ENCODE peak calls at places on chromosome 16, in eight cellular contexts. One of them, this sample, is unnamed.

GRCh38 chr16:8893426-8893825 is 11.3 kb downstream of the LITAFD start:
- DNase-seq in PC-9: no peak
- DNase-seq in cardiac muscle cell: no peak
- DNase-seq in WERI-Rb-1: no peak
- DNase-seq in GM13976: no peak
- DNase-seq in WTC11: no peak
- DNase-seq in H9: no peak
- DNase-seq in HFFc6: no peak
- DNase-seq in this sample: no peak

GRCh38 chr16:19238386-19238785 is 47.1 kb upstream of the CLEC19A start:
- DNase-seq in GM13976: no peak
- DNase-seq in cardiac muscle cell: no peak
- DNase-seq in PC-9: no peak
- DNase-seq in H9: no peak
- DNase-seq in WERI-Rb-1: no peak
- DNase-seq in WTC11: no peak
- DNase-seq in HFFc6: no peak
- DNase-seq in this sample: no peak

GRCh38 chr16:57069053-57069452 is 23.3 kb upstream of the CPNE2 start:
- DNase-seq in cardiac muscle cell: no peak
- DNase-seq in WTC11: no peak
- DNase-seq in WERI-Rb-1: no peak
- DNase-seq in PC-9: no peak
- DNase-seq in HFFc6: no peak
- DNase-seq in GM13976: no peak
- DNase-seq in H9: no peak
- DNase-seq in this sample: no peak

GRCh38 chr16:85047867-85048455 is 20.4 kb downstream of the KIAA0513 start:
- DNase-seq in HFFc6: no peak
- DNase-seq in WERI-Rb-1: no peak
- DNase-seq in GM13976: no peak
- DNase-seq in WTC11: no peak
- DNase-seq in PC-9: no peak
- DNase-seq in cardiac muscle cell: no peak
- DNase-seq in H9: no peak
- DNase-seq in this sample: no peak

GRCh38 chr16:30551781-30552180 is 6.4 kb downstream of the ZNF764 start:
- DNase-seq in WTC11: no peak
- DNase-seq in cardiac muscle cell: no peak
- DNase-seq in H9: no peak
- DNase-seq in HFFc6: no peak
- DNase-seq in PC-9: no peak
- DNase-seq in GM13976: peak
- DNase-seq in WERI-Rb-1: no peak
- DNase-seq in this sample: no peak

GRCh38 chr16:64152010-64152767 is 969.7 kb downstream of the CDH11 start:
- DNase-seq in cardiac muscle cell: no peak
- DNase-seq in WERI-Rb-1: no peak
- DNase-seq in PC-9: no peak
- DNase-seq in HFFc6: peak
- DNase-seq in WTC11: no peak
- DNase-seq in H9: no peak
- DNase-seq in GM13976: no peak
- DNase-seq in this sample: no peak

GRCh38 chr16:81737885-81738536 is 41.1 kb upstream of the PLCG2 start:
- DNase-seq in GM13976: peak
- DNase-seq in WERI-Rb-1: peak
- DNase-seq in PC-9: peak
- DNase-seq in WTC11: peak
- DNase-seq in H9: peak
- DNase-seq in HFFc6: peak
- DNase-seq in cardiac muscle cell: peak
- DNase-seq in this sample: peak

GRCh38 chr16:11205754-11206459 is 50.1 kb downstream of the SOCS1 start:
- DNase-seq in GM13976: peak
- DNase-seq in PC-9: no peak
- DNase-seq in HFFc6: no peak
- DNase-seq in WTC11: no peak
- DNase-seq in cardiac muscle cell: no peak
- DNase-seq in WERI-Rb-1: peak
- DNase-seq in H9: no peak
- DNase-seq in this sample: no peak

GRCh38 chr16:73459586-73459985 is 411.7 kb upstream of the ZFHX3 start:
- DNase-seq in cardiac muscle cell: no peak
- DNase-seq in WTC11: no peak
- DNase-seq in GM13976: no peak
- DNase-seq in PC-9: no peak
- DNase-seq in HFFc6: no peak
- DNase-seq in H9: no peak
- DNase-seq in WERI-Rb-1: no peak
- DNase-seq in this sample: no peak

GRCh38 chr16:8959921-8960787 is 3.6 kb downstream of the USP7 start:
- DNase-seq in GM13976: no peak
- DNase-seq in cardiac muscle cell: peak
- DNase-seq in WERI-Rb-1: no peak
- DNase-seq in PC-9: no peak
- DNase-seq in H9: no peak
- DNase-seq in HFFc6: no peak
- DNase-seq in WTC11: no peak
- DNase-seq in this sample: no peak

GRCh38 chr16:18839555-18839954 is 38.2 kb upstream of the ARL6IP1 start:
- DNase-seq in H9: no peak
- DNase-seq in WTC11: no peak
- DNase-seq in GM13976: no peak
- DNase-seq in PC-9: no peak
- DNase-seq in HFFc6: no peak
- DNase-seq in cardiac muscle cell: no peak
- DNase-seq in WERI-Rb-1: no peak
- DNase-seq in this sample: peak

GRCh38 chr16:63289834-63290460 is 1253.7 kb upstream of the CDH8 start:
- DNase-seq in HFFc6: no peak
- DNase-seq in WTC11: peak
- DNase-seq in H9: peak
- DNase-seq in cardiac muscle cell: peak
- DNase-seq in PC-9: no peak
- DNase-seq in WERI-Rb-1: peak
- DNase-seq in GM13976: peak
- DNase-seq in this sample: peak

GRCh38 chr16:56988161-56988947 is 1.0 kb upstream of the NLRC5 start:
- DNase-seq in H9: no peak
- DNase-seq in cardiac muscle cell: no peak
- DNase-seq in WTC11: no peak
- DNase-seq in HFFc6: peak
- DNase-seq in PC-9: no peak
- DNase-seq in GM13976: no peak
- DNase-seq in WERI-Rb-1: no peak
- DNase-seq in this sample: no peak

GRCh38 chr16:14309906-14310305 is 238.8 kb downstream of the MRTFB start:
- DNase-seq in cardiac muscle cell: no peak
- DNase-seq in H9: no peak
- DNase-seq in WERI-Rb-1: no peak
- DNase-seq in WTC11: no peak
- DNase-seq in GM13976: no peak
- DNase-seq in HFFc6: peak
- DNase-seq in PC-9: peak
- DNase-seq in this sample: peak

GRCh38 chr16:22683730-22684280 is 130.2 kb upstream of the HS3ST2 start:
- DNase-seq in HFFc6: no peak
- DNase-seq in H9: no peak
- DNase-seq in GM13976: no peak
- DNase-seq in PC-9: no peak
- DNase-seq in cardiac muscle cell: no peak
- DNase-seq in WERI-Rb-1: peak
- DNase-seq in WTC11: no peak
- DNase-seq in this sample: no peak

GRCh38 chr16:4347765-4348509 is 3.2 kb downstream of the PAM16 start:
- DNase-seq in WERI-Rb-1: no peak
- DNase-seq in H9: no peak
- DNase-seq in GM13976: no peak
- DNase-seq in cardiac muscle cell: peak
- DNase-seq in PC-9: no peak
- DNase-seq in WTC11: no peak
- DNase-seq in HFFc6: no peak
- DNase-seq in this sample: no peak

GRCh38 chr16:4346205-4346781 is 4.8 kb downstream of the PAM16 start:
- DNase-seq in H9: no peak
- DNase-seq in HFFc6: no peak
- DNase-seq in cardiac muscle cell: no peak
- DNase-seq in GM13976: no peak
- DNase-seq in WERI-Rb-1: no peak
- DNase-seq in PC-9: no peak
- DNase-seq in WTC11: no peak
- DNase-seq in this sample: no peak

GRCh38 chr16:4344659-4345438 is 6.3 kb downstream of the PAM16 start:
- DNase-seq in WERI-Rb-1: no peak
- DNase-seq in PC-9: no peak
- DNase-seq in HFFc6: no peak
- DNase-seq in GM13976: no peak
- DNase-seq in WTC11: no peak
- DNase-seq in cardiac muscle cell: no peak
- DNase-seq in H9: no peak
- DNase-seq in this sample: no peak

GRCh38 chr16:4347010-4347409 is 4.1 kb downstream of the PAM16 start:
- DNase-seq in cardiac muscle cell: no peak
- DNase-seq in H9: no peak
- DNase-seq in WTC11: no peak
- DNase-seq in HFFc6: no peak
- DNase-seq in GM13976: no peak
- DNase-seq in WERI-Rb-1: no peak
- DNase-seq in PC-9: no peak
- DNase-seq in this sample: no peak

DNA sequence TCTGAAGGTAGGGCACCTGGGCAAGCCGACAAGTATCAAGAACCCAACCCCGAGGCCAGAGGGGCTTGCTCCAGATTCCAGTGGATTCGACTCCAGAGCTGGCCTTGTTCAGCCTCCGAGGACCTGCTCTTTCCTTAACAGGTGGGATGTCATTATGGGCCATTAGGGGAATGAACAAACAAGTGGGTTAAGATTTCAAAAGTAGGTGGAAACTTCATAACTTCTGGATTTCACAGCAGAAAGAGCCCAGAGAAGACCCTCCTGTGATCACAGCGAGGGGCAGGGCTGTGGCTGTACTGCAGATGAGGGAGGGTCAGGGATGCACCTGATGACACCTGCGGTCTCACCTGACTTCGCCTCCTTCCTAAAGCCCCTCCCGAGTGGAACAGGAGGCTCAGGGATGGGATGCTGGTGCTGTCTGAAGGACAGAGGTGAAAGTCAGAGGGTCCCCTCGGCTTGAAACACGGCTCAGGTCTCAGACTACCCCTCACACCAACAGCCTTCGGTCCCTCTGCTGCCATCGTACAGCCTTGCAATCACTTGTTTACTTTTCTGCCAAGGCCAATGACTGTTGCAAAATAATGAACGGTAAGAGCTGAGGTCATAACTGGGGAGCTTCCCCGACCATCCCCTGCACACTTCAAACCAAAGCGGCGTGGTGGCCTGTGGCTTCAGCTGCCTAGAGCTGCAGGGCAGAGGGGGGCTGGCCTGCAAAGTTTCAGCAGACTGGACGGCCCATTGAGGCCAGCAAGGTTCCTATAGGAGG is 5.5 kb downstream of the PAM16 start:
- DNase-seq in WTC11: no peak
- DNase-seq in WERI-Rb-1: no peak
- DNase-seq in HFFc6: no peak
- DNase-seq in GM13976: no peak
- DNase-seq in H9: no peak
- DNase-seq in cardiac muscle cell: no peak
- DNase-seq in PC-9: no peak
- DNase-seq in this sample: no peak
- TF ChIP-seq CTCF in WTC11: no peak
- TF ChIP-seq CTCF in WERI-Rb-1: no peak
- TF ChIP-seq CTCF in HFFc6: no peak
- TF ChIP-seq CTCF in GM13976: no peak
- TF ChIP-seq CTCF in H9: no peak
- TF ChIP-seq CTCF in cardiac muscle cell: no peak
- TF ChIP-seq CTCF in PC-9: no peak
- TF ChIP-seq CTCF in this sample: no peak

GRCh38 chr16:88924834-88925539 is 52.0 kb downstream of the CBFA2T3 start:
- DNase-seq in HFFc6: peak
- DNase-seq in GM13976: peak
- DNase-seq in cardiac muscle cell: peak
- DNase-seq in WERI-Rb-1: no peak
- DNase-seq in H9: peak
- DNase-seq in WTC11: peak
- DNase-seq in PC-9: peak
- DNase-seq in this sample: peak
- TF ChIP-seq CTCF in HFFc6: peak
- TF ChIP-seq CTCF in GM13976: peak
- TF ChIP-seq CTCF in cardiac muscle cell: peak
- TF ChIP-seq CTCF in WERI-Rb-1: peak
- TF ChIP-seq CTCF in H9: peak
- TF ChIP-seq CTCF in WTC11: no peak
- TF ChIP-seq CTCF in PC-9: peak
- TF ChIP-seq CTCF in this sample: peak

GRCh38 chr16:48365601-48366164 is 19.5 kb downstream of the SIAH1 start:
- DNase-seq in HFFc6: peak
- DNase-seq in cardiac muscle cell: peak
- DNase-seq in GM13976: peak
- DNase-seq in WTC11: peak
- DNase-seq in PC-9: peak
- DNase-seq in WERI-Rb-1: peak
- DNase-seq in H9: peak
- DNase-seq in this sample: peak
- TF ChIP-seq CTCF in HFFc6: peak
- TF ChIP-seq CTCF in cardiac muscle cell: peak
- TF ChIP-seq CTCF in GM13976: no peak
- TF ChIP-seq CTCF in WTC11: no peak
- TF ChIP-seq CTCF in PC-9: no peak
- TF ChIP-seq CTCF in WERI-Rb-1: peak
- TF ChIP-seq CTCF in H9: peak
- TF ChIP-seq CTCF in this sample: no peak

GRCh38 chr16:2028620-2029220 is 2.0 kb downstream of the NHERF2 start:
- DNase-seq in cardiac muscle cell: no peak
- DNase-seq in H9: no peak
- DNase-seq in GM13976: no peak
- DNase-seq in WTC11: no peak
- DNase-seq in WERI-Rb-1: no peak
- DNase-seq in HFFc6: no peak
- DNase-seq in PC-9: no peak
- DNase-seq in this sample: no peak

GRCh38 chr16:2031081-2031577 is 4.4 kb downstream of the NHERF2 start:
- DNase-seq in WERI-Rb-1: no peak
- DNase-seq in H9: no peak
- DNase-seq in GM13976: no peak
- DNase-seq in PC-9: no peak
- DNase-seq in HFFc6: no peak
- DNase-seq in cardiac muscle cell: no peak
- DNase-seq in WTC11: no peak
- DNase-seq in this sample: no peak

GRCh38 chr16:2028146-2028545 is 1.4 kb downstream of the NHERF2 start:
- DNase-seq in PC-9: no peak
- DNase-seq in HFFc6: no peak
- DNase-seq in WTC11: no peak
- DNase-seq in WERI-Rb-1: no peak
- DNase-seq in H9: no peak
- DNase-seq in cardiac muscle cell: no peak
- DNase-seq in GM13976: no peak
- DNase-seq in this sample: no peak

GRCh38 chr16:2029350-2029749 is 2.6 kb downstream of the NHERF2 start:
- DNase-seq in PC-9: no peak
- DNase-seq in WTC11: no peak
- DNase-seq in GM13976: no peak
- DNase-seq in cardiac muscle cell: no peak
- DNase-seq in WERI-Rb-1: no peak
- DNase-seq in HFFc6: no peak
- DNase-seq in H9: no peak
- DNase-seq in this sample: no peak

GRCh38 chr16:2030036-2030435 is 3.3 kb downstream of the NHERF2 start:
- DNase-seq in HFFc6: no peak
- DNase-seq in cardiac muscle cell: no peak
- DNase-seq in H9: no peak
- DNase-seq in GM13976: no peak
- DNase-seq in PC-9: no peak
- DNase-seq in WERI-Rb-1: no peak
- DNase-seq in WTC11: no peak
- DNase-seq in this sample: no peak
- TF ChIP-seq CTCF in HFFc6: no peak
- TF ChIP-seq CTCF in cardiac muscle cell: no peak
- TF ChIP-seq CTCF in H9: no peak
- TF ChIP-seq CTCF in GM13976: no peak
- TF ChIP-seq CTCF in PC-9: no peak
- TF ChIP-seq CTCF in WERI-Rb-1: no peak
- TF ChIP-seq CTCF in WTC11: no peak
- TF ChIP-seq CTCF in this sample: no peak